ENCODE peak calls at places on chromosomes 2 and 18, in seven cellular contexts. O is suprapubic skin, U is tibial nerve, L is K562, R is transverse colon, F is A549, V is stomach. W is an unnamed sample.

GRCh38 chr18:70373062-70373519 is 84.2 kb downstream of the SOCS6 start:
- DNase-seq in O (no peak), U (no peak), L (no peak), R (no peak), F (peak; percentile 97), V (no peak), W (no peak)

GRCh38 chr18:23316986-23317385 is 136.1 kb upstream of the RIOK3 start:
- DNase-seq in O (no peak), U (no peak), L (no peak), R (no peak), F (no peak), V (no peak), W (no peak)

GRCh38 chr2:228652366-228652765 is 470.9 kb upstream of the SPHKAP start:
- DNase-seq in O (no peak), U (no peak), L (no peak), R (no peak), F (no peak), V (no peak), W (no peak)

GRCh38 chr2:21395366-21395765 is 271.6 kb downstream of the TDRD15 start:
- DNase-seq in O (no peak), U (no peak), L (peak; percentile 15), R (no peak), F (peak; percentile 36), V (no peak), W (no peak)

GRCh38 chr18:49968649-49969309 is 155.4 kb upstream of the ACAA2 start:
- DNase-seq in O (no peak), U (no peak), L (no peak), R (no peak), F (no peak), V (no peak), W (no peak)

GRCh38 chr2:26840937-26841610 is 6.9 kb upstream of the DPYSL5 start:
- DNase-seq in O (no peak), U (no peak), L (peak; percentile 38), R (no peak), F (peak; percentile 58), V (no peak), W (no peak)

GRCh38 chr2:85505551-85506238 is 33.3 kb upstream of the MAT2A start:
- DNase-seq in O (peak; percentile 61), U (no peak), L (no peak), R (no peak), F (no peak), V (no peak), W (no peak)

GRCh38 chr2:171272039-171272438 is 111.3 kb upstream of the TLK1 start:
- DNase-seq in O (no peak), U (no peak), L (no peak), R (no peak), F (peak; percentile 84), V (peak; percentile 43), W (no peak)

GRCh38 chr2:136212426-136213378 is 94.8 kb upstream of the CXCR4 start:
- DNase-seq in O (no peak), U (no peak), L (no peak), R (no peak), F (no peak), V (no peak), W (no peak)

GRCh38 chr2:239777219-239777618 is 247.9 kb downstream of the NDUFA10 start:
- DNase-seq in O (peak; percentile 52), U (no peak), L (no peak), R (no peak), F (no peak), V (peak; percentile 17), W (peak; percentile 25)

GRCh38 chr2:168529900-168530561 is 74.0 kb downstream of the CERS6 start:
- DNase-seq in O (no peak), U (no peak), L (peak; percentile 43), R (no peak), F (no peak), V (no peak), W (no peak)

GRCh38 chr2:168528469-168528868 is 72.4 kb downstream of the CERS6 start:
- DNase-seq in O (no peak), U (no peak), L (no peak), R (no peak), F (peak; percentile 7), V (no peak), W (no peak)

GRCh38 chr2:168526641-168527040 is 70.6 kb downstream of the CERS6 start:
- DNase-seq in O (no peak), U (peak; percentile 61), L (no peak), R (no peak), F (no peak), V (no peak), W (peak; percentile 78)

GRCh38 chr2:168529054-168529833 is 73.2 kb downstream of the CERS6 start:
- DNase-seq in O (no peak), U (no peak), L (no peak), R (no peak), F (no peak), V (no peak), W (no peak)

GRCh38 chr2:168528016-168528415 is 71.9 kb downstream of the CERS6 start:
- DNase-seq in O (no peak), U (no peak), L (no peak), R (no peak), F (no peak), V (no peak), W (no peak)
- H3K4me1 ChIP-seq in O (peaks cover 78% of the 10 kb centered on the region), U (peaks cover 68% of the 10 kb centered on the region), L (no peaks in the 10 kb centered on the region), R (peaks cover 8% of the 10 kb centered on the region), F (peaks cover 42% of the 10 kb centered on the region), V (peaks cover 87% of the 10 kb centered on the region), W (peaks cover 23% of the 10 kb centered on the region)

DNA sequence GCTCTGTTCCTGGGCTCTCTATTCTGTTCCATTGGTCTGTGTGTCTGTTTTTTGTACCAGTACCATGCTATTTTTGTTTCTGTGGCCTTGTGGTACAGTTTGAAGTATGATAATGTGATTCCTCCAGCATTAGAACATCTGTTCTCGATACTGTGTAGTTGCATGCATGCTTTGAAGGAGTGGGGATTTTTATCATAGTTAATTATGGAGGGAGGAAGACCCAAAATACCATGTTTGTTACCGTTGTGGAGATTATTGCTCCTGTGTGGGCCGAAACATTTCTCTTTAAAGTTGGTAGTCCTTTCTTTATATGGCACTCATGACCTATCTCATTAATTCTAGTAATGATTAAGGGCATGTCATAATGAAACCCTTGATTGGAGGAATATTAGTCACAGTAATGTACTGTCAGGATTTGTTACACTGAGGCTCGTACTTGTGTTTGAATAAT is 87.6 kb downstream of the TTC27 start:
- DNase-seq in O (no peak), U (no peak), L (no peak), R (no peak), F (no peak), V (no peak), W (no peak)
- TF ChIP-seq EP300 in O (no peak), U (no peak), L (no peak), R (no peak), F (no peak), V (no peak), W (no peak)

GRCh38 chr2:10039658-10040410 is 3.5 kb upstream of the KLF11 start:
- DNase-seq in O (no peak), U (no peak), L (no peak), R (peak; percentile 42), F (no peak), V (peak; percentile 82), W (peak; percentile 94)
- TF ChIP-seq CTCF in O (no peak), U (no peak), L (no peak), R (no peak), F (no peak), V (no peak), W (peak; percentile 5)

GRCh38 chr2:112834379-112835014 is 2.1 kb downstream of the IL1B start:
- DNase-seq in O (no peak), U (no peak), L (no peak), R (peak; percentile 89), F (peak; percentile 20), V (peak; percentile 66), W (no peak)
- H3K4me1 ChIP-seq in O (peaks cover 9% of the 10 kb centered on the region), U (peaks cover 16% of the 10 kb centered on the region), L (no peaks in the 10 kb centered on the region), R (no peaks in the 10 kb centered on the region), F (peaks cover 15% of the 10 kb centered on the region), V (peaks cover 25% of the 10 kb centered on the region), W (no peaks in the 10 kb centered on the region)

GRCh38 chr2:174971868-174972781 is 33.1 kb downstream of the CHN1 start:
- DNase-seq in O (no peak), U (no peak), L (no peak), R (peak; percentile 55), F (peak; percentile 76), V (no peak), W (no peak)
- TF ChIP-seq EP300 in O (no peak), U (no peak), L (no peak), R (no peak), F (peak; percentile 59), V (no peak), W (no peak)

DNA sequence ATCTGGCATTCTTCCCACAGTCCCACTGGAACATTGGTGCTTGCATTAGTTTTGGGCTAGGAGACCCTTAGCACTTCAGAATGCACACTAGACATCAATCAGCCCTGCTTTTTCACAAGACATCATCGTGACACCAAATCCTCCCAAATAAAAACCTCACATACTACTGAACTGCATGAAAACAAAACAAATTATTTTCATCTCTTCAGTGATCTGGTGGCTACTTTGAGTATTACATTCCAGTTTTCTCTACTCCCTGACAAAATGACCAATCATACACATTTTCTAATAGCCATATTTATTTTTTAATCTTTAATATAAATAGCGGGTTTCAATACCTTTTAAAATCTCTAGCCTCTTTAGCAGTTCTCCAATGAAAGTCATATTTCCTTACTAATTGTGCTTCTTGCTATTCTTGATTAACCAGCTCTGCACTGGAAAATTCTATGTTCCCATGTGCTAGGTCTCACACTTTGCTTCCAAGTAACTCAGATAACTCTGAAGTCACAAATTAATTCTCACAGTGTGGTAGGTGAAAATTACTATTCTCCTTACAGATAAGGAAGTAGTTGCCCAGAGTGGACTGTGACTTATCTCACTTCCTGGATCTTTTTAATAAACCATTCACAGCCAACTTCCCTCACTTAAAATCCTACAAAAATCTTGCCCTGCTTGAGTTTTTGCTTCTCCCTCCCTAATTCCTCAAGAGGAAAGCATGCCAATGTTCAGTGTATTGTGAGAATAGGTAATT is 82.5 kb upstream of the EPB41L3 start:
- DNase-seq in O (no peak), U (no peak), L (no peak), R (no peak), F (no peak), V (no peak), W (no peak)
- TF ChIP-seq CTCF in O (no peak), U (no peak), L (no peak), R (peak; percentile 13), F (no peak), V (no peak), W (no peak)

DNA sequence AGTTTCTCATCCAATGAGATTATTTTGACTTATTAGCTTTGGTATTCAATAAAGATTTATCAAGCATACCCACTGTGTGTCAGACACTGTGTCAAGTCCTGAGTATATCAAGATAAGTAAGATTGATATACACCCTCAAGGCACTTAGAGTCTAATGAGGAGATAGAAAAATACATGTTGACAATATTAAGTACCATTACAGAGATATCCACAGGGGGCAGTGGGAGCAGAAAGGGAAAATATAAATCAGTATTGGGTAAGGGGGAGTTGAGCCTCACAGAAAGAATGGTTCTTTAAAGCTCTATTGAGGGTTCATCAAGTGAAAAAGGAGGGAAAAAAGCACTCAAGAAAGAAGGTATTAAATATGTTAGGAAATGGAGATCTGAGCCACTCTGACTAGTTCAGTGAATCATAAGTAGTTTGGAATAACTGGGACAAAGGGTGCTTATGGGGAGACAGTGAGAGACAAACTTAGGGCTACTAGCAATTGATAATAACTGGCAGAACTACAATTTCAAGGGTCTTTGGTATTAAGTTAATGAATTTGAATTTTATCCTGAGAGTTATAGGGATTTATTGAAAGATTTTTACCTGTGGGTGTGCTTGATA is 45.5 kb upstream of the SLC8A1 start:
- DNase-seq in O (no peak), U (no peak), L (no peak), R (no peak), F (no peak), V (no peak), W (no peak)
- H3K4me1 ChIP-seq in O (peaks cover 3% of the 10 kb centered on the region), U (no peaks in the 10 kb centered on the region), L (no peaks in the 10 kb centered on the region), R (no peaks in the 10 kb centered on the region), F (no peaks in the 10 kb centered on the region), V (no peaks in the 10 kb centered on the region), W (peaks cover 14% of the 10 kb centered on the region)

W was measured in sigmoid colon.